ENCODE peak calls at places on chromosomes 16 and 17, in eight cellular contexts. P is AG10803; Z is fibroblast of villous mesenchyme; S is left kidney; V is hypothalamus; Y is iris pigment epithelial cell; N is fibroblast of lung; F is activated CD4-positive, alpha-beta T cell treated with anti-CD3 and anti-CD28 coated beads for 48 hours. D is an unnamed sample.

GRCh38 chr16:1790261-1790610 is 3.3 kb downstream of the IGFALS start:
- DNase-seq in P (no peak), Z (no peak), S (no peak), V (no peak), Y (no peak), N (no peak), F (no peak), D (no peak)

GRCh38 chr17:80260791-80261158 is at the start of gene RNF213:
- DNase-seq in P (peak), Z (peak), S (peak), V (no peak), Y (peak), N (peak), F (peak), D (peak)

GRCh38 chr16:2238396-2239230 is 2.4 kb downstream of the DNASE1L2 start:
- DNase-seq in P (no peak), Z (no peak), S (no peak), V (no peak), Y (no peak), N (no peak), F (no peak), D (no peak)

GRCh38 chr17:42997390-42997983 is 732 bp upstream of the RPL27 start:
- DNase-seq in P (no peak), Z (no peak), S (no peak), V (no peak), Y (no peak), N (no peak), F (no peak), D (no peak)

GRCh38 chr16:87132361-87133014 is 184.7 kb downstream of the C16orf95 start:
- DNase-seq in P (peak), Z (no peak), S (peak), V (no peak), Y (peak), N (peak), F (no peak), D (no peak)

GRCh38 chr16:13397126-13397525 is 495.7 kb downstream of the SHISA9 start:
- DNase-seq in P (no peak), Z (no peak), S (no peak), V (no peak), Y (no peak), N (no peak), F (no peak), D (no peak)

GRCh38 chr16:14098081-14098480 is 27.0 kb downstream of the MRTFB start:
- DNase-seq in P (peak), Z (no peak), S (no peak), V (no peak), Y (no peak), N (peak), F (no peak), D (no peak)

GRCh38 chr16:12002447-12003006 is 26.0 kb downstream of the SNX29 start:
- DNase-seq in P (peak), Z (peak), S (no peak), V (peak), Y (peak), N (peak), F (no peak), D (no peak)

GRCh38 chr16:6803171-6803570 is 529.5 kb upstream of the RBFOX1 start:
- DNase-seq in P (no peak), Z (no peak), S (no peak), V (no peak), Y (no peak), N (no peak), F (no peak), D (no peak)

GRCh38 chr16:4207683-4208528 is 34.0 kb downstream of the SRL start:
- DNase-seq in P (no peak), Z (no peak), S (no peak), V (no peak), Y (no peak), N (no peak), F (no peak), D (no peak)

GRCh38 chr17:45702666-45703266 is 81.4 kb upstream of the CRHR1 start:
- DNase-seq in P (peak), Z (peak), S (peak), V (no peak), Y (peak), N (peak), F (no peak), D (no peak)

GRCh38 chr17:39547713-39548478 is 59.8 kb downstream of the NEUROD2 start:
- DNase-seq in P (peak), Z (peak), S (peak), V (no peak), Y (peak), N (no peak), F (peak), D (peak)

GRCh38 chr16:3854740-3855139 is 25.8 kb downstream of the CREBBP start:
- DNase-seq in P (no peak), Z (no peak), S (no peak), V (no peak), Y (peak), N (no peak), F (no peak), D (no peak)

GRCh38 chr16:51024703-51025102 is 126.4 kb downstream of the SALL1 start:
- DNase-seq in P (no peak), Z (no peak), S (no peak), V (no peak), Y (no peak), N (no peak), F (no peak), D (no peak)

GRCh38 chr17:64411999-64412771 is 21.5 kb upstream of the PECAM1 start:
- DNase-seq in P (peak), Z (peak), S (peak), V (peak), Y (peak), N (peak), F (no peak), D (peak)

GRCh38 chr17:62821213-62822079 is 13.3 kb upstream of the MARCHF10 start:
- DNase-seq in P (no peak), Z (no peak), S (no peak), V (no peak), Y (peak), N (peak), F (no peak), D (no peak)

GRCh38 chr16:46727630-46728029 is 20.5 kb downstream of the MYLK3 start:
- DNase-seq in P (no peak), Z (no peak), S (no peak), V (no peak), Y (no peak), N (no peak), F (no peak), D (no peak)

GRCh38 chr16:31700530-31701388 is 172.8 kb upstream of the ZNF267 start:
- DNase-seq in P (peak), Z (peak), S (peak), V (peak), Y (peak), N (peak), F (peak), D (no peak)

GRCh38 chr17:42051013-42051400 is 606 bp upstream of the C17orf113 start:
- DNase-seq in P (no peak), Z (no peak), S (peak), V (no peak), Y (no peak), N (no peak), F (no peak), D (no peak)

GRCh38 chr17:17696075-17696474 is 14.8 kb downstream of the RAI1 start:
- DNase-seq in P (no peak), Z (no peak), S (no peak), V (no peak), Y (no peak), N (no peak), F (peak), D (no peak)